ENCODE peak calls at places on chromosomes 2 and 18, in nine cellular contexts. B, F, D, J, A, T, E, Z and P are unnamed samples.

GRCh38 chr2:225340923-225341322 is 58.6 kb upstream of the NYAP2 start:
- DNase-seq in F (no peak), A (no peak), J (no peak), B (no peak), T (no peak), E (no peak), Z (no peak), D (no peak), P (no peak)

GRCh38 chr2:217942731-217943335 is 60.0 kb downstream of the TNS1 start:
- DNase-seq in J (no peak), Z (no peak), A (no peak), D (peak; percentile 29), E (no peak), F (no peak), T (no peak), B (no peak), P (peak; percentile 61)

GRCh38 chr2:28155627-28156026 is 237.0 kb upstream of the FOSL2 start:
- DNase-seq in J (no peak), B (no peak), E (no peak), Z (no peak), A (no peak), T (peak; percentile 46), D (no peak), F (no peak), P (no peak)

GRCh38 chr2:137570484-137570883 is 393.8 kb upstream of the HNMT start:
- DNase-seq in Z (no peak), T (no peak), D (no peak), J (no peak), A (no peak), F (no peak), E (no peak), B (no peak), P (no peak)

GRCh38 chr2:37326285-37326684 is 1.7 kb upstream of the PRKD3 start:
- DNase-seq in T (peak; percentile 75), D (no peak), E (peak; percentile 38), F (no peak), A (peak; percentile 90), B (no peak), J (no peak), Z (no peak), P (peak; percentile 33)

GRCh38 chr2:116874021-116874420 is 940.5 kb upstream of the DDX18 start:
- DNase-seq in D (no peak), Z (no peak), J (no peak), A (no peak), T (no peak), F (no peak), E (no peak), B (no peak), P (no peak)

GRCh38 chr2:11203480-11203879 is 48.2 kb downstream of the SLC66A3 start:
- DNase-seq in J (no peak), T (peak; percentile 49), B (no peak), D (no peak), E (no peak), F (no peak), A (peak; percentile 50), Z (no peak), P (no peak)

GRCh38 chr2:164911832-164912231 is 43.5 kb downstream of the SLC38A11 start:
- DNase-seq in E (no peak), B (no peak), D (no peak), Z (no peak), F (no peak), T (no peak), A (no peak), J (no peak), P (no peak)

GRCh38 chr2:9118383-9118960 is 88.1 kb upstream of the ASAP2 start:
- DNase-seq in B (no peak), J (no peak), Z (no peak), D (no peak), E (no peak), F (no peak), A (no peak), T (no peak), P (no peak)

GRCh38 chr18:2686349-2686968 is 30.9 kb downstream of the SMCHD1 start:
- DNase-seq in J (no peak), A (no peak), B (no peak), Z (no peak), F (no peak), T (no peak), E (no peak), D (no peak), P (peak; percentile 19)

GRCh38 chr2:182379235-182379634 is 47.6 kb downstream of the PDE1A start:
- DNase-seq in Z (no peak), E (no peak), J (no peak), F (no peak), A (peak; percentile 57), T (no peak), D (no peak), B (no peak), P (peak; percentile 73)